ENCODE peak calls at places on chromosome 15, in seven cellular contexts. J is endothelial cell; A is pancreas; L is AG04449; Z is HFFc6; D is vagina; W is CD4-positive, alpha-beta T cell. H is an unnamed sample.

GRCh38 chr15:90266061-90266431 is 574 bp downstream of the NGRN start:
- DNase-seq in A (no peak), D (no peak), W (peak; percentile 20), L (no peak), Z (peak; percentile 41), J (peak; percentile 42), H (peak; percentile 65)

GRCh38 chr15:64947211-64947610 is 35.5 kb downstream of the ANKDD1A start:
- DNase-seq in J (no peak), W (no peak), Z (no peak), A (no peak), L (no peak), D (no peak), H (no peak)

GRCh38 chr15:97177135-97177704 is 783.3 kb upstream of the ARRDC4 start:
- DNase-seq in L (no peak), D (no peak), A (no peak), J (peak; percentile 23), W (no peak), Z (no peak), H (no peak)

GRCh38 chr15:75723171-75723846 is 10.7 kb upstream of the CSPG4 start:
- DNase-seq in L (no peak), A (peak; percentile 41), Z (no peak), D (no peak), J (no peak), W (no peak), H (no peak)

GRCh38 chr15:20294651-20295237 is 246.9 kb downstream of the GOLGA6L6 start:
- DNase-seq in A (no peak), W (no peak), Z (no peak), L (no peak), J (no peak), D (no peak), H (no peak)

GRCh38 chr15:100328796-100329195 is 13.0 kb downstream of the ADAMTS17 start:
- DNase-seq in J (no peak), D (no peak), L (no peak), Z (no peak), W (no peak), A (no peak), H (no peak)

GRCh38 chr15:64865998-64866520 is 24.3 kb downstream of the PLEKHO2 start:
- DNase-seq in Z (peak; percentile 86), D (no peak), W (no peak), A (no peak), L (peak; percentile 76), J (no peak), H (no peak)

GRCh38 chr15:49059491-49059890 is 13.2 kb upstream of the SECISBP2L start:
- DNase-seq in Z (no peak), A (no peak), W (no peak), J (no peak), L (no peak), D (no peak), H (no peak)

GRCh38 chr15:62977952-62978811 is 64.4 kb upstream of the TPM1 start:
- DNase-seq in L (peak; percentile 52), Z (peak; percentile 90), W (no peak), D (no peak), J (no peak), A (no peak), H (no peak)

GRCh38 chr15:60883691-60884319 is 345.3 kb downstream of the RORA start:
- DNase-seq in J (no peak), L (no peak), D (no peak), Z (no peak), A (no peak), W (no peak), H (no peak)

GRCh38 chr15:65132841-65133549 is 613 bp downstream of the PDCD7 start:
- DNase-seq in L (no peak), A (peak; percentile 74), J (peak; percentile 74), Z (peak; percentile 39), W (peak; percentile 10), D (no peak), H (peak; percentile 28)

GRCh38 chr15:100111103-100112060 is 230.4 kb downstream of the ADAMTS17 start:
- DNase-seq in W (no peak), A (no peak), L (no peak), D (no peak), Z (peak; percentile 4), J (no peak), H (peak; percentile 72)

GRCh38 chr15:54045397-54045796 is 67.2 kb downstream of the UNC13C start:
- DNase-seq in L (no peak), J (no peak), A (no peak), W (no peak), D (no peak), Z (no peak), H (no peak)

GRCh38 chr15:66004618-66005262 is 135.4 kb downstream of the RAB11A start:
- DNase-seq in W (no peak), Z (peak; percentile 9), L (no peak), D (no peak), A (no peak), J (peak; percentile 59), H (peak; percentile 37)

GRCh38 chr15:40252438-40253178 is 13.7 kb downstream of the PAK6 start:
- DNase-seq in J (no peak), D (no peak), L (no peak), Z (no peak), A (peak; percentile 79), W (no peak), H (peak; percentile 16)

GRCh38 chr15:29860872-29861271 is 38.6 kb upstream of the TJP1 start:
- DNase-seq in Z (no peak), A (no peak), L (no peak), D (no peak), J (no peak), W (no peak), H (no peak)

GRCh38 chr15:31270767-31271166 is 55.9 kb upstream of the KLF13 start:
- DNase-seq in L (no peak), W (no peak), A (no peak), J (no peak), Z (no peak), D (peak; percentile 60), H (no peak)

GRCh38 chr15:41977757-41978369 is 5.5 kb upstream of the EHD4 start:
- DNase-seq in Z (no peak), W (no peak), L (no peak), A (no peak), D (no peak), J (no peak), H (no peak)

GRCh38 chr15:56468271-56468912 is 3.5 kb upstream of the MNS1 start:
- DNase-seq in J (no peak), L (no peak), W (no peak), A (no peak), Z (no peak), D (no peak), H (peak; percentile 12)

GRCh38 chr15:98304366-98304765 is 343.9 kb downstream of the ARRDC4 start:
- DNase-seq in J (no peak), W (no peak), Z (no peak), D (no peak), L (no peak), A (no peak), H (no peak)

GRCh38 chr15:98312913-98313312 is 335.4 kb upstream of the IGF1R start:
- DNase-seq in A (no peak), D (peak; percentile 40), W (no peak), J (no peak), L (no peak), Z (no peak), H (no peak)

GRCh38 chr15:98311566-98312188 is 336.7 kb upstream of the IGF1R start:
- DNase-seq in W (peak; percentile 59), Z (peak; percentile 68), A (peak; percentile 88), J (peak; percentile 77), D (peak; percentile 87), L (peak; percentile 7), H (peak; percentile 90)

DNA sequence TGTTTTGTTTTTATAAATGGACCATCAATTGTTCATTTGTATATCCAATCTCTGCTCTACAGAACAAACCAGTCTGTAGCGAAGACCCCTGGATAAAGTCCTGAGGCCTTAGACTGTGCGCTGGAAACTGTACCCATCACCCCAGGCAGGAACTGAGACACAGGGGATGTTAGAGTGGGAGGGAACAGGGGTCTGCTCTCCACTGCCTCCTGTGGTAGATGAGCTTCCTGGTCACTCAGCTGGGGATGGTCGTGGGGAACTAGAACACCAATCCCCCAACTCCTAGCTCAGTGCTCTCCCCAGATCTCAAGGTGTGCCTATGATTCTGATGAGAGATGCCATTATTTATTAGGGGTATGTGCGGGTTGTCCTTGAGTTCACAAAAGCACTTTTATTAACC is 340.2 kb upstream of the IGF1R start:
- DNase-seq in Z (no peak), W (no peak), L (no peak), D (peak; percentile 34), A (no peak), J (no peak), H (no peak)
- TF ChIP-seq CTCF in Z (no peak), W (no peak), L (no peak), D (no peak), A (no peak), J (no peak), H (no peak)

DNA sequence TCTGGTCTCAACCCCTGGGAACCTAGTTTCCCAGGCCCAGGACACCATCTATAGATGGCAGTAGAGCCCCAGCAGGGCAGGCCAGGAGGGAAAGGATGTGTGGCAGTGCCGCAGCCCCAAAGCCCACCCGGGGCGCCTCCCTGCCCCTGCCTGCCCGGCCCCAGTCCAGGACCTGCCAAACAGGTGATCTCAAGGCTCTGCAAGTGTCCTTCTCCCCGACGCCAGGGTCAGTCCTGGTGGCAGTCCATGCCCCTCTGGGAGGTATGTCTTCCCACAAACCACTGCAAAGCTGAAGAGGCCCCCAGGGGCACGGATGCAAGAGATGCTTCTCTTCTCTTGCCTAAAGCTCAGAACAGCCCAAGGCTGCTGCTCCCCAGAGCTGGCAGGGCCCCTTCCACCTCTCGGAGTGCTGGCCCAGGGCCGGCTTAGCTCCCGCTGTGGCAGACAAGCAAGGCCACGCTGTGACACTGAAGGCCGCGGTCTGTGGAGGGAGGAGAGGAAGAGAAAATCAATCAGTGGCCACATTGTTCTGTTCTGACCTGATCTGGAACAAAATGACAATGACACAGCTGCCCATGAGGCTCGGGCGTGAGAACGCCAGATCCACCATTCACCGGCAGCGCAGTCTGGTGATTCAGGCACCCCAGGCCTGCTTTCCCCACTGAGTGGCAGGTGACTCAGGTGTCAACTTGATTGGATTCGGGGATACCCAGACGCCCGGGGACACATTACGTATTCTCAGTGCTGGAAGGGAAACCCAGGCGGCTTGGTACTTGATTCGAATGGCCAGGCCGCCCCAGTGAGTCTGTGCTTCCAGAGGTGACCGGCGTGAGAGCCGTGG is 34.0 kb downstream of the KLHL25 start:
- DNase-seq in L (no peak), D (no peak), Z (no peak), J (no peak), W (no peak), A (no peak), H (no peak)
- TF ChIP-seq CTCF in L (no peak), D (no peak), Z (no peak), J (no peak), W (no peak), A (no peak), H (no peak)

DNA sequence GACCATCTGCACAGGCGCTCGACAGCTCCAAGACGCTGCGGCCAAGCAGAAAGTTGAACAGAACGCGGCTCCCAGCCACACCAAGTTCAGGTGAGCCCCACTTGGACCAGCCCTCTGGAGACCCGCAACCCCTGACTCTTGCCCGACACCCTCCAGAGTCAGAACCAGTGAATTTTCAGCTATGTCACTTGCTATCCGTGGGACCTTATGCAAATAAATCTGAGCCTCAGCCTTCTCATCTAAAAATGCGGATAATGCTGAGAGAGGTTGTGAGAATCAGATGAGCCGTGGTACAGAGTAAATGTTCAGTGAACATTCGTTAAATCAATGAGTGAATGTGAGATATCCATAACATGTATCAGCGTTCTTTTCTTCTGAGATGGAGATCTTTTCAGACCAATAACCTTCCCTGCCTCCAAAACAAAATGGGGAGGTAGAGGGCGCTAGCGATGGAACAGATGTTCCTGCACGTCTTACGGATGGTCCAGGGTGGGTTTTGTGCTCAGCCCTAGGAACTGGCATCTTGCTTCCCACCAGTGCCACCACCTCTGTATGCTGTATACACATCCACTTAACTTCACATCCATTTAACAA is 524 bp downstream of the MRPS11 start:
- DNase-seq in Z (no peak), L (no peak), A (no peak), D (peak; percentile 86), W (no peak), J (peak; percentile 31), H (peak; percentile 41)
- TF ChIP-seq CTCF in Z (peak; percentile 69), L (peak; percentile 35), A (no peak), D (no peak), W (no peak), J (no peak), H (peak; percentile 38)

GRCh38 chr15:68559342-68560310 is 19.2 kb upstream of the CORO2B start:
- DNase-seq in Z (peak; percentile 55), W (peak; percentile 64), A (peak; percentile 94), D (peak; percentile 89), L (no peak), J (peak; percentile 94), H (peak; percentile 72)
- TF ChIP-seq CTCF in Z (peak; percentile 99), W (peak; percentile 99), A (peak; percentile 94), D (peak; percentile 98), L (peak; percentile 98), J (peak; percentile 100), H (peak; percentile 97)